ENCODE peak calls at places on chromosome 15, in six cellular contexts. A, S, D, F, Y and Q are unnamed samples.

GRCh38 chr15:94972314-94972713 is 741.0 kb downstream of the MCTP2 start:
- DNase-seq in D (no peak), Y (no peak), S (no peak), F (no peak), A (peak), Q (no peak)

GRCh38 chr15:74265046-74265639 is 29.0 kb downstream of the CCDC33 start:
- DNase-seq in D (no peak), Y (no peak), F (peak), S (no peak), A (peak), Q (no peak)

GRCh38 chr15:85750319-85750806 is 44.4 kb downstream of the KLHL25 start:
- DNase-seq in F (no peak), S (no peak), Y (no peak), A (peak), D (peak), Q (no peak)

GRCh38 chr15:66588971-66589370 is 23.2 kb upstream of the LCTL start:
- DNase-seq in F (no peak), S (no peak), D (no peak), Y (no peak), A (peak), Q (no peak)

GRCh38 chr15:27592036-27592725 is 506.9 kb downstream of the OCA2 start:
- DNase-seq in A (no peak), F (no peak), S (no peak), Y (no peak), D (no peak), Q (no peak)

GRCh38 chr15:39585394-39585841 is 4.5 kb downstream of the THBS1 start:
- DNase-seq in F (no peak), S (no peak), Y (no peak), D (no peak), A (no peak), Q (no peak)

GRCh38 chr15:39056357-39056756 is 491.7 kb upstream of the RASGRP1 start:
- DNase-seq in S (no peak), A (no peak), F (no peak), D (no peak), Y (no peak), Q (no peak)

GRCh38 chr15:49473031-49473430 is 50.0 kb downstream of the FGF7 start:
- DNase-seq in A (no peak), Y (no peak), D (no peak), S (no peak), F (no peak), Q (no peak)

GRCh38 chr15:62118446-62118964 is 46.6 kb downstream of the C2CD4B start:
- DNase-seq in Y (no peak), S (no peak), A (no peak), F (no peak), D (no peak), Q (no peak)

GRCh38 chr15:81930582-81931369 is 115.0 kb downstream of the MEX3B start:
- DNase-seq in Y (no peak), A (no peak), F (no peak), S (no peak), D (no peak), Q (no peak)

GRCh38 chr15:75869446-75869845 is 26.2 kb downstream of the UBE2Q2 start:
- DNase-seq in A (no peak), D (no peak), S (no peak), Y (no peak), F (no peak), Q (no peak)

GRCh38 chr15:81740402-81740801 is 305.4 kb downstream of the MEX3B start:
- DNase-seq in S (no peak), D (no peak), F (no peak), Y (no peak), A (no peak), Q (no peak)

GRCh38 chr15:80550910-80551265 is 144.2 kb upstream of the ABHD17C start:
- DNase-seq in D (no peak), F (peak), S (no peak), Y (no peak), A (no peak), Q (no peak)

GRCh38 chr15:65072027-65072426 is 4.2 kb upstream of the RASL12 start:
- DNase-seq in F (no peak), D (no peak), A (no peak), S (no peak), Y (no peak), Q (no peak)

GRCh38 chr15:31905054-31905453 is 125.3 kb upstream of the CHRNA7 start:
- DNase-seq in F (no peak), D (no peak), A (peak), Y (no peak), S (no peak), Q (no peak)

GRCh38 chr15:72858205-72858604 is 74.6 kb upstream of the ADPGK start:
- DNase-seq in D (no peak), A (no peak), Y (no peak), S (no peak), F (no peak), Q (no peak)

GRCh38 chr15:72859757-72860145 is 76.2 kb upstream of the ADPGK start:
- DNase-seq in F (no peak), S (no peak), Y (no peak), A (no peak), D (no peak), Q (no peak)

GRCh38 chr15:72861511-72861910 is 78.0 kb upstream of the ADPGK start:
- DNase-seq in A (no peak), F (no peak), D (no peak), Y (no peak), S (no peak), Q (no peak)

GRCh38 chr15:72857331-72858065 is 73.9 kb upstream of the ADPGK start:
- DNase-seq in Y (no peak), F (no peak), D (no peak), A (no peak), S (no peak), Q (no peak)

GRCh38 chr15:72859023-72859756 is 75.6 kb upstream of the ADPGK start:
- DNase-seq in A (no peak), F (no peak), S (no peak), D (no peak), Y (no peak), Q (no peak)
- TF ChIP-seq CTCF in A (no peak), F (no peak), S (no peak), D (no peak), Y (no peak), Q (no peak)

DNA sequence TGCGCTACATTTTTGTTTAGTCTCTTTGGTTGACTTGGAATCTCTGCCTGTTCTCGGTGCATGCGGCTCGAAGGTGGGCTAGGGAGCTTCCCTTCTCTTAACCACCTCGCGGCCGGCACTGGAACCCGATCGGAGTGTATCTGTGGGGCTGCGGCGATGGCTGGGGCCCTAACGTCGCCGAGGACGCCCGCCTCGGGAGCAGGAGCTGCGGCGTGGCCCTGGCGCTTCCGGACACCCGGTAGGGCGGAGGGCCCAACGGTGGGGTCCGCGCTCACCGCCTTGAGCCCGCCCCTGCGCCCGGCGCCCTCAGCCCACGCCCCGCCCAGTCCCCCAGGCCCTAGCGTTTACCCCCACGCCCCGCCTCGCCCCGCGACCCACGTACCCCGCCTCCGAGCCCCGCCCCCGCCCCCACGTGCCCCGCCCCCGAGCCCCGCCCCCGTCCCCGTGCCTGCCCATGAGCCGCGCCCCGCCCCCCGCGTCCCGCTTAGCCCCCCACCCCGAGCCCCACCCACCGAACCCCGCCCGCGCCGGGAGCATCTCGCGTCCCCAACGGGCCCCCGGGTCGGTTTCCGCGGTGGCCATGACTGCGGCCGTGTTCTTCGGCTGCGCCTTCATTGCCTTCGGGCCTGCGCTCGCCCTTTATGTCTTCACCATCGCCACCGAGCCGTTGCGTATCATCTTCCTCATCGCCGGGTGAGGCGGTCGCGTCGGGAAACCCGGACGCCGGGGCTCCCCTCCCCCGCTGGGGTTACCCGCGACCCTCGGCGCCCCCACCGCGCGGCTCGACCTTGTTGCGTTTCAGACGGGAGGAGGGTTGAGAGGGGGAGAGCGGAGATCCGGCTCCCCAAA is at the start of gene APH1B:
- DNase-seq in A (peak), S (peak), D (peak), Y (peak), F (peak), Q (peak)
- TF ChIP-seq CTCF in A (peak), S (no peak), D (no peak), Y (no peak), F (no peak), Q (no peak)

DNA sequence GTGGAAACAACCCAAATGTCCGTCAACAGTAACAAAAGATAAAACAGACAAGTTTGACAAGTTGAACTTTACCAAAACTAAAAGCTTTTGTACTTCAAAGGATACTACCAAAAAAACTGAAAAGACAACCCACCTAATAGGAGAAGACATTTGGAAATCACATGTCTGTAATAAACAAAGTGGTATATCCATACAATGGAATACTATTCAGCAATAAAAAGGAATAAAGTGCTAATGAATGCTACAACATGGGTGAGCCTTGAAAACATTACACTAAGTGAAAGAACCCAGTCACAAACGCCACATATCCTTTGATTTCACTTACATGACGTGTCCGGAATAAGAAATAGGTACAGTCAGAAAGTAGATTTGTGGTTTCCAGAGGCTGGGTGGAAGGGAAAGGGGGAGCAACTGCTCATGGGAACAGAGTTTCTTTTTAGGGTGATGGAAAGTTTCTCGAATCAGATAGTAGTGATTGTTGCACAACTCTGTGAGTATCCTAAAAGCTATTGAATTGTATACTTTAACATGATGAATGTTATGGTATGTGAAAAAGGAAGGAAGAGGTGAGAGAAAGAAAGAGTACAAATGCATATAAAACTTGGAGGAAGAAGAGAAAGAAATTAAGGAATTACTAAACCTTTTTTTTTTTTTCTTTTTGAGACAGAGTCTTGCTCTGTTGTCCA is 72.7 kb upstream of the ABHD2 start:
- DNase-seq in S (no peak), Y (no peak), D (no peak), A (no peak), F (no peak), Q (no peak)
- TF ChIP-seq CTCF in S (no peak), Y (no peak), D (no peak), A (no peak), F (no peak), Q (no peak)

GRCh38 chr15:57691082-57691481 is 15.4 kb upstream of the POLR2M start:
- DNase-seq in F (no peak), A (no peak), D (no peak), S (no peak), Y (no peak), Q (no peak)

GRCh38 chr15:57686657-57687056 is 19.9 kb upstream of the POLR2M start:
- DNase-seq in Y (no peak), F (no peak), A (no peak), D (no peak), S (no peak), Q (no peak)

GRCh38 chr15:57694264-57694663 is 12.2 kb upstream of the POLR2M start:
- DNase-seq in D (no peak), A (no peak), Y (no peak), S (no peak), F (no peak), Q (no peak)

GRCh38 chr15:57692709-57693108 is 13.8 kb upstream of the POLR2M start:
- DNase-seq in Y (no peak), F (no peak), D (no peak), S (no peak), A (no peak), Q (no peak)

GRCh38 chr15:57690341-57690966 is 16.1 kb upstream of the POLR2M start:
- DNase-seq in Y (no peak), F (no peak), A (no peak), S (no peak), D (no peak), Q (no peak)
- TF ChIP-seq CTCF in Y (no peak), F (no peak), A (no peak), S (no peak), D (no peak), Q (no peak)

GRCh38 chr15:79208179-79208578 is 74.3 kb upstream of the ANKRD34C start:
- DNase-seq in S (no peak), D (no peak), Y (no peak), A (no peak), F (no peak), Q (no peak)
- TF ChIP-seq CTCF in S (no peak), D (peak), Y (no peak), A (peak), F (no peak), Q (no peak)

DNA sequence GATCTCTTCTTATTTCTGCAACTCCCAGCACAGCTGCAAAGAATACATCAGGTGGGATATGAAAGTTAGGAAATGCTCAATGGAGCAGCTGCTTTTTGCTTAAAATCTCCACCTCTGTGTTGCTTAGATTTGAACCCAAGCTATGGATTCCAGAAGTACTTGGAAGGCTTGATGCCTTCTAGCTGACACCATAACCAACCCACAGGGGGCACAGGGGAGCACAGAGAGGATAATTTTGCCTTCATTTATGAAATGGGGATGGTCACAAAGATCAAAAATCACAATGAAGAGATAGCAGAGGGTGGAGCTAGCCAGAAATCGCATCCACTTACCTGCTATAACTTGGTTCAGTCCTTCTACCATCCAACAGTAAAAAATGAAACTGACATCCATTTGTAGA is 75.7 kb downstream of the DUT start:
- DNase-seq in F (no peak), D (no peak), S (no peak), A (no peak), Y (no peak), Q (no peak)
- TF ChIP-seq CTCF in F (no peak), D (peak), S (no peak), A (peak), Y (no peak), Q (peak)

GRCh38 chr15:77969055-77969454 is 108.5 kb downstream of the TBC1D2B start:
- DNase-seq in Y (no peak), S (no peak), F (no peak), A (no peak), D (no peak), Q (no peak)

GRCh38 chr15:77967785-77968184 is 109.7 kb downstream of the TBC1D2B start:
- DNase-seq in S (no peak), D (no peak), A (no peak), F (no peak), Y (no peak), Q (no peak)

GRCh38 chr15:77964193-77964592 is 113.3 kb downstream of the TBC1D2B start:
- DNase-seq in S (no peak), A (no peak), D (no peak), Y (no peak), F (no peak), Q (no peak)

GRCh38 chr15:77966540-77967290 is 110.8 kb downstream of the TBC1D2B start:
- DNase-seq in D (peak), F (peak), A (no peak), S (no peak), Y (no peak), Q (peak)
- TF ChIP-seq CTCF in D (peak), F (peak), A (peak), S (peak), Y (peak), Q (peak)

DNA sequence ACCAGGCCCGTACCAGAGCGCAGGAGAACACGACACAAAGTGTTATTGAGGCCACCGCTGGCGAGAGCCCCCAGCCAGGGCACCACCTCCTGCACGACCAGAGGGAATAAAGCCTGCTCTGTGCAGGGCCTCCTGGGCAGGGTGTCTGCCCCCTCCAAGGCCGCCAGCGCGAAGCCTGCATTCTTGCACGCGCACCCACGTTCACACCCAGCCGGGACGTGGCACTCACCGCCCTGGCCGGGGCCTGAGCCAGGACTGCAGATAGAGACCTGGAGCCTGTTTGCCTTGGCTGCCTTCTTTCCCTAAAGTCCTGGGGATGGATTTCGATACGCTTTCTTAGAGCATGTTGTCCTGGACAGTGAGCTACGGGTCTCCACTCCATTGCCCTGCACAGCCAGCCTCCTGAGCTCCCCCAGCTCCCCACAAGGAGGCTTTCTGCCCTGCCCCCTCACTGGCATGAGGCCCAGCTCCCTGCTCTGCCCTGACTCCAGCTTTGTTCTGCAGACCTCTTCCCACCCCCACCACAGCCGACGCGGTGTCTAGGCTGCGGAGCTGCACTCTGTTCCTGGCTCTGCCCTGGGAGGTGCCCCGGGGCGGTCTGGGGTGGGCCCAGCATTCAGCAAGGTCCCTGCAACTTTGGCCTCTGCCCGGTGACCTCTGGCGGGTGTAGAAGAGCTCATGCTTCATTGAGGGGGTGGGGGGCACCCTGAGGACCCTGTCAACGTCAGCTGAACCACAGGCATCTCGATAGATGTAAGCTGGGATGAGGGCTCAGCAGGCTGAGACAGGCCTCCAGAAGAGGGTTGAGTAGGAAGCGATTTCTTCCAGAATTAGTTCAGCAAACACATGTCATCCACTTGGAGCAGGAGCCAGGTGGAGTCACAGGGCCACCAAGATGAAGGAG is 145.0 kb downstream of the LRRK1 start:
- DNase-seq in A (peak), S (no peak), D (no peak), F (no peak), Y (no peak), Q (no peak)
- TF ChIP-seq CTCF in A (no peak), S (no peak), D (no peak), F (no peak), Y (no peak), Q (no peak)